ENCODE peak calls at places on chromosomes 13 and 19, in four cellular contexts. Z is GM12892, A is upper lobe of left lung, U is stomach. R is an unnamed sample.

GRCh38 chr13:46288570-46289259 is 77.0 kb downstream of the LRRC63 start:
- DNase-seq in Z (peak), A (no peak), U (no peak), R (peak)

GRCh38 chr13:76656496-76656895 is 229.7 kb downstream of the KCTD12 start:
- DNase-seq in U (no peak), Z (no peak), A (no peak), R (no peak)

GRCh38 chr13:83752141-83752540 is 130.1 kb downstream of the SLITRK1 start:
- DNase-seq in U (no peak), A (no peak), Z (no peak), R (no peak)

GRCh38 chr13:23656637-23657036 is 86.4 kb downstream of the TNFRSF19 start:
- DNase-seq in A (no peak), Z (no peak), U (no peak), R (no peak)

GRCh38 chr13:83297591-83298305 is 584.5 kb downstream of the SLITRK1 start:
- DNase-seq in A (no peak), Z (no peak), U (no peak), R (no peak)

GRCh38 chr13:52405767-52406494 is at the start of gene THSD1:
- DNase-seq in A (peak), U (peak), Z (peak), R (peak)

GRCh38 chr19:51164215-51164614 is 22.1 kb downstream of the SIGLEC7 start:
- DNase-seq in Z (no peak), U (no peak), A (no peak), R (no peak)

GRCh38 chr13:96338030-96338429 is 248.1 kb downstream of the HS6ST3 start:
- DNase-seq in A (no peak), Z (no peak), U (no peak), R (no peak)

GRCh38 chr13:36883829-36884228 is 36.2 kb downstream of the SMAD9 start:
- DNase-seq in U (no peak), A (no peak), Z (no peak), R (no peak)

GRCh38 chr13:27170521-27171243 is 929 bp downstream of the USP12 start:
- DNase-seq in Z (no peak), A (peak), U (peak), R (peak)

GRCh38 chr13:106533940-106534843 is 1.3 kb downstream of the EFNB2 start:
- DNase-seq in Z (no peak), U (peak), A (peak), R (peak)

GRCh38 chr13:110107568-110108347 is 199.2 kb downstream of the COL4A1 start:
- DNase-seq in U (no peak), A (no peak), Z (no peak), R (no peak)

GRCh38 chr13:110109140-110109783 is 197.7 kb downstream of the COL4A1 start:
- DNase-seq in A (no peak), U (no peak), Z (no peak), R (no peak)

GRCh38 chr13:110108348-110109139 is 198.4 kb downstream of the COL4A1 start:
- DNase-seq in U (peak), Z (no peak), A (peak), R (peak)

GRCh38 chr13:110105136-110105535 is 201.8 kb downstream of the COL4A1 start:
- DNase-seq in A (peak), Z (no peak), U (no peak), R (no peak)

GRCh38 chr13:110106726-110107125 is 200.2 kb downstream of the COL4A1 start:
- DNase-seq in A (no peak), Z (no peak), U (no peak), R (no peak)
- TF ChIP-seq POLR2AphosphoS5 in A (no peak), Z (no peak), U (no peak), R (peak)

GRCh38 chr19:5152767-5153532 is 184.0 kb downstream of the KDM4B start:
- DNase-seq in U (no peak), A (no peak), Z (peak), R (no peak)

GRCh38 chr19:5150331-5150901 is 181.5 kb downstream of the KDM4B start:
- DNase-seq in U (no peak), Z (peak), A (no peak), R (no peak)

GRCh38 chr19:5153601-5154128 is 184.8 kb downstream of the KDM4B start:
- DNase-seq in Z (peak), A (no peak), U (no peak), R (no peak)

GRCh38 chr19:5150902-5151741 is 182.2 kb downstream of the KDM4B start:
- DNase-seq in A (no peak), U (no peak), Z (peak), R (no peak)

GRCh38 chr19:5152013-5152763 is 183.3 kb downstream of the KDM4B start:
- DNase-seq in Z (peak), A (no peak), U (no peak), R (no peak)
- TF ChIP-seq POLR2AphosphoS5 in Z (peak), A (no peak), U (no peak), R (no peak)

GRCh38 chr19:19063183-19064097 is at the start of gene SLC25A42:
- DNase-seq in A (peak), U (peak), Z (peak), R (peak)
- TF ChIP-seq POLR2AphosphoS5 in A (peak), U (peak), Z (peak), R (peak)

DNA sequence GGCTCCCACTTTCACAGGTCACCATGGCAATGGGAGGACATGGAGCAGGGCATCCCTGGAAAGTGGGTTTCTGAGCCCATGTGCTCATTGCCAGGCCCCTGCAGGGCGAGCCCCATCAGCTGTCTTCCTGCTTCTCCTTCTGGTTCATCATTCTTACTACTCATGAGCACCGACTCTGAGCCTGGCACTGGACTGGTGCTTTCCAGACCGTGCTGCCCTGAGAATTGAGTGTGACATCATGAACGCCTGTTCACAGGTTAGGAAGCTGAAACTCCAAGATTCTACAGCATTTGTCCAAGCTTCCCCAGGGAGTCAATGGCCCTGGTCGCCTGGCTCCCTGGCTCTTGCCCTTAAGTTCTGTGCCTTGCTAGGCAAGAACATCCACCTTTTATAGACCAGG is 210.4 kb upstream of the ZNF536 start:
- DNase-seq in U (no peak), Z (no peak), A (no peak), R (no peak)
- TF ChIP-seq POLR2AphosphoS5 in U (no peak), Z (no peak), A (no peak), R (no peak)

GRCh38 chr13:30792257-30793000 is 57.1 kb downstream of the ALOX5AP start:
- DNase-seq in U (peak), Z (no peak), A (peak), R (peak)
- TF ChIP-seq POLR2AphosphoS5 in U (no peak), Z (no peak), A (no peak), R (peak)

DNA sequence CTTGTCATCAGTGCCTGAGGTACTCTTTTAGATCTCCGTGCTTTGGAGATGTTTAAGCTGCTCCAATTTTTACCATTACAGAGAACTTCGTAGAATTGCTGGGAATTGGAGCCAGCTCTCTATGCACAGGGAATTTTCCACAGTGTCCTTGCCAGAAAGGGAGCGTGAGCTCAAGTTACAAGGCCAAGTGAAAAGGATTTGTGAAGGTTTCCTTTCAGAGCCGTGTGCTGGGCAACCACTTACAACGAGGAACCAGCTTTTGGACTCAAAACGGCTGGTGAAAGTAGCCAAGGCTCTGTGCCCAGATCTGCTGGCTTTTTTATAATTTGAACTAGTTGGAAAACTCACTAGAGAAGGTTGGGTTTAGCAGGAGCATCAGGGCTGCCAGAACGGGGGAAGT is 82.5 kb downstream of the NUFIP1 start:
- DNase-seq in U (peak), A (no peak), Z (no peak), R (peak)
- TF ChIP-seq POLR2AphosphoS5 in U (no peak), A (no peak), Z (no peak), R (peak)

DNA sequence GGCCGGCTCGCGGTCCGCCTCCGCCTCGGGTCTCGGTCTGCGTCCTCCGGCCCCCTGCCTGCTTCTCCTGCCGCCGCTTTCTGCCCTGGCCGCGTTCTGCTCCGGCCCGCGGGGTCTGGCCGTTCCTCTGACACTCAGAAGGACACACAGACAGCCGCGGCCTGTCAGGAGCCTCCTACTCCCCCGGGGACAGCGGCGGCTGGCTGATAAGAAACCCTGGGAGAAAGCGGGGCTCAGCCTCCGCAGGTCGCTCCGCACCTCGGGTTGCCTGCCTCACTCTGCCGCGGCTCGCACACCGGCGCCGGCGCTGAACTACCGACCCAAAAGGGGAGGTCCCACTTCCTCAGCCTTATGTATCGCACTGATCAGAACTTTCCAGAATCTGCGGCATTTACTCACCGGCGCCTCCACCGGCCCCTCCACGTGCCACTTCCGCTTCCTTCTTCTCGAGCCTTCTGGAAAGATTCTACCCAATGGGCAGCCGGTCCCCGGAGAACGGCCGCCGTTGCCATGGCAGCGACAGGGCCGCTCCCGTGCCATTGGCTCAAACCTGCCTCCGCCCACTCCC is at the start of gene HSPH1:
- DNase-seq in A (peak), U (peak), Z (peak), R (peak)
- TF ChIP-seq POLR2AphosphoS5 in A (no peak), U (peak), Z (peak), R (peak)

GRCh38 chr19:46697142-46697960 is 19.6 kb downstream of the PRKD2 start:
- DNase-seq in U (peak), A (peak), Z (no peak), R (peak)
- TF ChIP-seq POLR2AphosphoS5 in U (no peak), A (no peak), Z (no peak), R (peak)

DNA sequence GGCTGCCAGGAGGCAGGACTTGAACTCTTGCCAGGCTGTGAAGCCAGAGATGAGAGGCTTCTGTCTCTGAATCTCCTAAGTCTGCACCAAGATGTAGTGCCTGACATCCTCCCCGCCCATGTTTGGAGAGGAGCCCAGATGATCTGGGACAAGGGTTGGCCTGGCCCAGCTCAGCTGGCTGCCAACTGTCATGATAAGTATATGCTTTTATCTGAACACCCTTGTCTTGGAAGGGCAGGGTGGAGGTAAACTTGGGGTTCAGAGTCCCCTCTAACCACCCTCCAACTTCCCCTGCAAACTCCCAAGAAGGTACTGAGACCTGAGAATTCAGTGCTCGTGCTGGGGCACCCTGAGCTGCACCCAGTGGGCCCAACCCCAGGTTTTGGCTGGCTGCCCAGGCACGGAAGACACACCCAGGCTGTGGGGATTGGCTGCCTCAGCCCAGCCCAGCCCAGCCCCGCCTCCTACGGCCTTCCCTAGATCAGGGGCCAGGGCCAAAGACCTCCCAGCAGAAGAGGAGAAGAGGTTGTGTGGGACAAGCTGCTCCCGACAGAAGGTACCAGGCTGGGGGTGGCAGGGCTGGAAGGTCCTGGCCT is at the start of gene CYP4F12:
- DNase-seq in Z (no peak), A (peak), U (peak), R (peak)
- TF ChIP-seq POLR2AphosphoS5 in Z (no peak), A (no peak), U (peak), R (peak)

GRCh38 chr19:12669272-12670158 is 2.9 kb downstream of the WDR83 start:
- DNase-seq in U (peak), Z (peak), A (peak), R (peak)

GRCh38 chr19:12670159-12670928 is 3.7 kb downstream of the WDR83 start:
- DNase-seq in A (no peak), Z (no peak), U (no peak), R (no peak)

GRCh38 chr19:12675940-12676339 is 5.7 kb downstream of the DHPS start:
- DNase-seq in A (no peak), Z (no peak), U (no peak), R (no peak)

GRCh38 chr19:12675377-12675776 is 6.3 kb downstream of the DHPS start:
- DNase-seq in A (no peak), U (no peak), Z (no peak), R (no peak)

DNA sequence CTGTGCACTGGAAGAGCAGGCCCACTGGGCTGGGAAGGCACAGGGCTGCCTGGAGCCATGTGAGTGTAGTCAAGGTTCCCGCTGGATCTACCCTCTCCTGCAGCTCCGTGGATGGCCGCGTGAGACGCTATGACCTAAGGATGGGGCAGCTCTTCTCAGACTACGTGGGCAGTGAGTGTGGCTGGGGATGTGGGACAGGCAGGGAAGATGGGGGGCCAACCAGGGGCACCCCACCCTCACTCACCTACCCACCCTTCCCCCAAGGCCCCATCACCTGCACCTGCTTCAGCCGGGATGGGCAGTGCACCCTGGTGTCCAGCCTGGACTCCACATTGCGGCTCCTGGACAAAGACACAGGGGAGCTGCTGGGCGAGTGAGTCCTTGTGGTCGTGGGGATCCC is 6.1 kb downstream of the WDR83 start:
- DNase-seq in A (no peak), U (no peak), Z (no peak), R (no peak)
- TF ChIP-seq POLR2AphosphoS5 in A (no peak), U (no peak), Z (no peak), R (no peak)

R was measured in prostate gland.